ENCODE peak calls at places on chromosomes 1 and 21, in eight cellular contexts. P, H, Y, E, K, V, X and B are unnamed samples.

GRCh38 chr1:104801344-104801743 is 1051.6 kb downstream of the AMY1C start:
- DNase-seq in E (no peak), V (no peak), X (no peak), H (no peak), P (no peak), K (no peak), Y (no peak), B (no peak)

GRCh38 chr1:175179837-175180590 is 12.6 kb downstream of the KIAA0040 start:
- DNase-seq in K (no peak), X (no peak), P (no peak), V (no peak), E (no peak), H (no peak), Y (no peak), B (no peak)

GRCh38 chr1:192559115-192560006 is 16.2 kb upstream of the RGS1 start:
- DNase-seq in P (no peak), H (no peak), Y (no peak), V (no peak), E (peak), X (no peak), K (peak), B (peak)

GRCh38 chr21:18801468-18801867 is 397.9 kb upstream of the TMPRSS15 start:
- DNase-seq in V (peak), H (no peak), X (no peak), Y (peak), K (no peak), E (no peak), P (peak), B (peak)

GRCh38 chr1:56814205-56814604 is 5.0 kb downstream of the FYB2 start:
- DNase-seq in H (no peak), Y (no peak), K (no peak), X (no peak), V (no peak), E (no peak), P (no peak), B (no peak)

GRCh38 chr1:223487514-223488259 is 94.5 kb downstream of the CCDC185 start:
- DNase-seq in K (no peak), V (peak), X (peak), E (no peak), H (no peak), P (no peak), Y (no peak), B (no peak)

GRCh38 chr21:36784942-36785341 is 86.0 kb downstream of the SIM2 start:
- DNase-seq in V (no peak), X (peak), P (no peak), Y (no peak), H (no peak), K (no peak), E (no peak), B (no peak)

GRCh38 chr1:21913763-21914162 is 23.3 kb downstream of the HSPG2 start:
- DNase-seq in P (no peak), E (no peak), H (no peak), V (no peak), X (no peak), K (peak), Y (no peak), B (no peak)

GRCh38 chr1:182962554-182963115 is 9.7 kb upstream of the SHCBP1L start:
- DNase-seq in K (peak), E (peak), X (peak), V (peak), Y (peak), P (peak), H (peak), B (peak)

GRCh38 chr1:3625151-3625907 is 514 bp downstream of the TPRG1L start:
- DNase-seq in H (no peak), P (peak), Y (peak), X (peak), V (peak), E (no peak), K (peak), B (peak)

GRCh38 chr21:44521301-44521927 is 18.6 kb downstream of the KRTAP10-1 start:
- DNase-seq in H (no peak), X (no peak), E (no peak), P (peak), V (no peak), K (no peak), Y (no peak), B (no peak)

GRCh38 chr1:15951341-15952153 is 24.4 kb downstream of the ZBTB17 start:
- DNase-seq in P (no peak), V (peak), K (peak), X (no peak), E (no peak), Y (no peak), H (no peak), B (peak)

GRCh38 chr1:6822530-6823359 is 37.5 kb downstream of the CAMTA1 start:
- DNase-seq in K (no peak), Y (peak), E (no peak), X (no peak), P (no peak), H (no peak), V (no peak), B (peak)

GRCh38 chr21:37829447-37829846 is 86.8 kb downstream of the KCNJ6 start:
- DNase-seq in Y (no peak), V (no peak), P (no peak), H (no peak), E (no peak), K (peak), X (no peak), B (peak)

GRCh38 chr1:37807220-37807554 is 403 bp upstream of the C1orf122 start:
- DNase-seq in E (no peak), K (peak), V (no peak), H (no peak), P (peak), X (no peak), Y (peak), B (peak)

GRCh38 chr1:155003766-155004351 is 1.3 kb downstream of the ZBTB7B start:
- DNase-seq in H (peak), V (peak), Y (peak), X (peak), P (peak), E (no peak), K (peak), B (peak)

GRCh38 chr1:234132799-234133198 is 228.3 kb downstream of the SLC35F3 start:
- DNase-seq in E (no peak), H (no peak), P (no peak), K (no peak), X (no peak), V (no peak), Y (no peak), B (no peak)

GRCh38 chr1:153775432-153776311 is 465 bp downstream of the SLC27A3 start:
- DNase-seq in E (peak), V (peak), X (peak), Y (peak), P (peak), H (peak), K (peak), B (peak)

GRCh38 chr1:212162635-212163034 is 122.6 kb upstream of the PPP2R5A start:
- DNase-seq in Y (peak), H (no peak), V (no peak), K (peak), P (no peak), E (no peak), X (no peak), B (no peak)

GRCh38 chr1:220378571-220379302 is 106.5 kb upstream of the RAB3GAP2 start:
- DNase-seq in Y (no peak), E (no peak), H (no peak), P (no peak), X (no peak), V (no peak), K (peak), B (peak)

GRCh38 chr1:63730211-63730610 is 43.6 kb upstream of the ROR1 start:
- DNase-seq in E (no peak), V (peak), P (peak), X (no peak), K (peak), H (no peak), Y (no peak), B (no peak)

DNA sequence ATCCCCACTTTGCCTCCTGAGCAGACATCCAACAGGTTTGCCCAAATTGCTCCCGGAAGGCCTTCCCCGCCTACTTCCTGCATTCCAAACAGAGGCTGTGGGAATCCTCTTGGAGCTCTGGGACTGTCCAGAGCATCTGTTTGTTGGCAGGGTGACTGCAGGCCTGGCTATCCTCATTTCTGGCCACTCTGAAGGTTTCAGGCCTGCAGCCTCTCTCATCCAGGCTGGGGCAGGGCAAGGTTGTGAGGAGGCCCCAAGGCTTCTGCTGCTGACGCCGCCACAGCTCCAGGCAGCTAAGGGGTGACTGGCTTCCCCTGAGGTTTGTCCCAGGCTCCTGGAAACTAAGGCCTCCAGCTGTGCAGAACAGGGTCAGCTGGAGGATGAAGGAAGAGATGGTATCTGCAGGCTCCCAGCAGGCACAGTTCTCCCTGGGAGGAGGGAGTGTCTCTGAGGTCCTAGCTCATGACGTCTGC is 11.3 kb downstream of the CDK18 start:
- DNase-seq in X (no peak), P (peak), Y (no peak), H (no peak), E (no peak), V (peak), K (peak), B (peak)
- TF ChIP-seq EZH2phosphoT487 in X (no peak), P (no peak), Y (no peak), H (no peak), E (no peak), V (no peak), K (no peak), B (no peak)

GRCh38 chr1:227311389-227312001 is 6.8 kb downstream of the CDC42BPA start:
- DNase-seq in X (no peak), V (no peak), E (no peak), K (no peak), P (no peak), H (no peak), Y (no peak), B (no peak)

GRCh38 chr1:227315500-227316346 is 2.6 kb downstream of the CDC42BPA start:
- DNase-seq in P (no peak), K (peak), H (no peak), Y (no peak), V (peak), E (no peak), X (peak), B (peak)

GRCh38 chr1:227308367-227309336 is 9.6 kb downstream of the CDC42BPA start:
- DNase-seq in K (no peak), P (no peak), H (no peak), V (no peak), X (no peak), Y (no peak), E (no peak), B (no peak)

GRCh38 chr1:227314014-227314848 is 4.1 kb downstream of the CDC42BPA start:
- DNase-seq in X (no peak), P (no peak), K (peak), H (no peak), Y (no peak), E (no peak), V (no peak), B (no peak)

DNA sequence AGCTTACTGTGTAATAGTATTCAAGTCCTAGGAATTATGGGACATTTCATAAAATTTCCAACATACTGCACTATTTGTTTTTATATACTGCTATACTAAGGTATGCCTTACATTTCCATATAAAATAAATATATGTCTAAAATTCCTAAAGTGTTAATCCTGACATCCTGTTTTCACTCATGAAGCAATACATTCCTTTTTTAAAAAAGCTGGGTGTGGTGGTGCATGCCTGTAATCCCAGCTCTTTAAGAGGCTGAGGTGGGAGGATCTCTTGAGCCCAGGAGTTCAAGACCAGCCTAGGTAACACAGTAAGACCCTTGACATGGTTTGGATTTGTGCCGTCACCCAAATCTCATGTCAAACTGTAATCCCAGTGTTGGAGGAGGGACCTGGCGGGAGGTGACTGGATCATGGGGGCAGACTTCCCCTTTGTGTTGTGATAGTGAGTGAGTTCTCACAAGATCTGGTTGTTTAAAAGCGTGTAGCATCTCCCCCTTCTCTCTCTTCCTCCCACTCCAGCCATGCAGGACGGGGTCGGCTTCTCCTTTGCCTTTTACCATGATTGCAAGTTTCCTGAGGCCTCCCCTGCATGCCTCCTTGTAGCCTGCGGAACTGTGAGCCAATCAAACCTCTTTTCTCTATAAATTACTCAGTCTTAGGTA is 5.8 kb downstream of the CDC42BPA start:
- DNase-seq in E (no peak), X (no peak), Y (no peak), V (no peak), H (no peak), P (no peak), K (peak), B (no peak)
- TF ChIP-seq EZH2phosphoT487 in E (no peak), X (no peak), Y (no peak), V (no peak), H (no peak), P (no peak), K (no peak), B (no peak)

GRCh38 chr1:30081379-30082102 is 641.8 kb downstream of the MATN1 start:
- DNase-seq in Y (no peak), K (no peak), E (no peak), V (peak), X (peak), P (no peak), H (no peak), B (no peak)
- TF ChIP-seq EZH2phosphoT487 in Y (no peak), K (no peak), E (no peak), V (no peak), X (no peak), P (no peak), H (no peak), B (no peak)

GRCh38 chr1:31487894-31488293 is 74.9 kb downstream of the SERINC2 start:
- DNase-seq in K (no peak), X (no peak), H (no peak), P (no peak), V (no peak), Y (no peak), E (no peak), B (no peak)

GRCh38 chr1:31487143-31487542 is 74.1 kb downstream of the SERINC2 start:
- DNase-seq in Y (peak), K (no peak), V (no peak), H (no peak), X (no peak), P (no peak), E (no peak), B (no peak)

GRCh38 chr1:31479801-31480200 is 66.8 kb downstream of the SERINC2 start:
- DNase-seq in P (no peak), Y (no peak), V (no peak), X (no peak), H (no peak), K (peak), E (no peak), B (no peak)

GRCh38 chr1:31482478-31483011 is 69.5 kb downstream of the SERINC2 start:
- DNase-seq in X (no peak), P (no peak), H (no peak), K (no peak), E (no peak), V (no peak), Y (no peak), B (no peak)

DNA sequence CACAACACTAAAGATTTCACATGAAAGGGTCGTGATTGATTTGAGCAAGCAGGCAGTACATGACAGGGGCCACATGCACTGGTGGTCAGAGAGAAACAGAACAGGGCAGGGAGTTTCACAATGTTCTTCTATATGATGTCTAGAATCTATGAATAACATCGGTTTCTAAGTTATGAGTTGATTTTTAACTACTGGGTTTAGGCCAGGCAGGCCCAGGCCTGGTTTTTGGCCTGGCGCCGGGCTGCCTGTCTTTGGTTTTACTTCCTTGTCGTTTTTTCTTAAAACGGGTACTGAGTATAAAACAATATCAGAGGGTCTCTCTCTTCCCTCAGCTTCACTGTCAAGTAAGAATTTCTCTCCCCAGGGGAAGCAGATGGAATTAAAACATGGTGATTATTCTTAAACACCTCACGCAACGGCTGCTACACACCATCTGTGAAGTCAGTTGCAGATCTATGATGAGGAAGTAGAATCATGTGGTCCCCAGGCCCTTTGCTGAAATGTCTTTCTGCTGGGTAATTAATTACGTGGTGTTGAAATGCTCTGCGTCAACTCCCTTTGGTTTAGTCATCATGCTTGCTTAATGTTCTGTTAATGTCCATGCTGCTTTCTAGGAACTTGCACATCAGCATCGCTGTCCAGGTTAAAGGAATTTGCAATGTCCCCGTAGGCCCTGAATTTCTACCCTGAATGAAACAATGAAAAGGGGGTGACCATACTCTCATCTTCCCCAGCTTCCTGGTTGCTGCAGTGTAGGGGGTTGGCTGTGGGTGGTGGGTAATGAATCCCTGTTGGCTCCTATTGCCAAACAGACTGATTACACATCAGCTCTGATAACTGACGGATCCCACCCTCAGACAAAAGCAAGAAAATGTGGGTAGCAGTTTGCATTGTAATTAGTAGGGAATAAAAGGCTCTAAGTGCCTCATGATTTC is 70.3 kb downstream of the SERINC2 start:
- DNase-seq in E (no peak), K (peak), P (no peak), Y (no peak), H (no peak), X (no peak), V (no peak), B (peak)
- TF ChIP-seq EZH2phosphoT487 in E (no peak), K (peak), P (no peak), Y (no peak), H (no peak), X (no peak), V (no peak), B (no peak)

DNA sequence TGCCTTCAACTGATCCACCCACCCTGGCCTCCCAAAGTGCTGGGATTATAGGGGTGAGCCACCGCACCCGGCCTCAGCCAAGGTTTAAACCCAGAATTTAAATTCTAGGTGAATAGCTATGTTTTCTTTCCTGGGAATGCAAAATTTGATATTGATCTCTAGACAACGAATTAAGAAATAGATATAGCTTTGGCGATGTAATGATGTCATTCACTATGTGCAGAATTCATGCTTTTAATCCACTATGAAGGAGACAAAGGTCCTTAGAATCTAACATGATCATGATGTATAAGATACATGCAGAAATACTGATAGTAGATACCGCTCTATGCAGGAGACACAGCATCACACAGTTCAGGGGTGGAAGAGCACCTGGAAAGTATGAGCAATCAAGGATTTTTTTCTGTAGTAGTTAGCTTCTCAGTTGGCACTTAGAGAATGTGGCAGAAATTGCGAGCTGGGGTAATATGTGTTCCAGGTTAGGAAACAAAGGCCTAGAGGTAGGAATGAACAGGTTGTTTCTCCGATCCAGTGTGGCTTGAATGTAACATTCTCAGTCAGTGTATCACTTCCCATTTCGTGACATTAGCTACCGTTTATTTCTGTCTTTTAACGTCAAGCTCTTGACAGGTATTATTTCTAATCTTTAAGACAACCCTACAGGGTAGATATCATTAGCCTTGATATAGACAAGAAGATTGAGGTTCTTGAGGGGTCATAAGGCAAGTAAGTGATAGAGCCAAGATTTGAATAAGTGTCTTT is 3.0 kb upstream of the CEP350 start:
- DNase-seq in X (no peak), H (peak), P (no peak), V (no peak), E (no peak), Y (no peak), K (no peak), B (no peak)
- TF ChIP-seq EZH2phosphoT487 in X (no peak), H (no peak), P (no peak), V (no peak), E (no peak), Y (no peak), K (no peak), B (no peak)

DNA sequence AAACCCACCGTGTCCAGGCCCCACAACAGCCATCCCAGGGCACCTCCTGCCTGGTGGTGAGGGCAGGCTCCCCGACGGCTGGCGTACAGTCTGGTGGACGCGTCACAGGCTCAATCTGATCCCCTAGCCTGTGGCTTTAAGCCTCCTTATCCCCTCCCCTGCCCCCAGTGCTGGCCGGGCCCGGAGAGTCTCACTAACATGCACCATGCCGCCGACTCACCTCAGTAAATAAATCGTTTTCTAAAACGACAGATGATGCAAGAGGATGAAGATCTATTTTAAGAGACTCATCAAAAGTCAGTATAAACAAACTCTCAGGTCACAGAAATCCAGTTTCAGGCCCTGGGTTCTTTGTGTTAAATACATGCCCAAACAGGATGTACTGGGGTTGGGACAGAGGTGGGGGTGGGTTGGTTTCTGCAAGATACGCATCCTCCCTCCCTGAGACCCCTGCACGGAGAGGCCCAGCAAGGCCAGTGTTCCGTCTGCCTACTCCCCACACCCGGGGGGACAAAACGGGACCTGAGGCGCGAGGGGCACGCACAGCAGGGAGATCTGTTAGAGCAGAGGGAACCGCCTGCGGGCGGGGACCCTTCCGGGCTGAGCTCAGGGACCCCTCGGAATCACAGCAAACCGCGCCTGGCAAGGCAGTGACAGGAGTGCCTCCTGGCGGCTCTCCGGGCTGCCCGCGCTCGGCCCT is 3.1 kb downstream of the PANK4 start:
- DNase-seq in K (no peak), E (no peak), Y (no peak), H (no peak), X (no peak), V (peak), P (no peak), B (no peak)
- TF ChIP-seq EZH2phosphoT487 in K (no peak), E (no peak), Y (no peak), H (no peak), X (no peak), V (no peak), P (no peak), B (no peak)